ENCODE peak calls at places on chromosomes 6 and 20, in eight cellular contexts. One of them, this sample, is unnamed.

GRCh38 chr6:99603421-99604160 is 3.0 kb upstream of the PRDM13 start:
- DNase-seq in left lung: no peak
- DNase-seq in transverse colon: no peak
- DNase-seq in pancreas: no peak
- DNase-seq in HCT116: no peak
- DNase-seq in SJSA1: no peak
- DNase-seq in H1: peak; percentile 89
- DNase-seq in colonic mucosa: no peak
- DNase-seq in this sample: no peak

GRCh38 chr20:24163501-24163900 is 174.9 kb upstream of the GGTLC1 start:
- DNase-seq in HCT116: no peak
- DNase-seq in pancreas: no peak
- DNase-seq in left lung: no peak
- DNase-seq in SJSA1: no peak
- DNase-seq in transverse colon: no peak
- DNase-seq in H1: no peak
- DNase-seq in colonic mucosa: no peak
- DNase-seq in this sample: no peak

GRCh38 chr6:63883597-63883996 is 248.0 kb downstream of the PHF3 start:
- DNase-seq in HCT116: no peak
- DNase-seq in SJSA1: no peak
- DNase-seq in H1: no peak
- DNase-seq in left lung: no peak
- DNase-seq in transverse colon: no peak
- DNase-seq in pancreas: no peak
- DNase-seq in colonic mucosa: no peak
- DNase-seq in this sample: no peak

GRCh38 chr20:24805456-24806233 is 143.4 kb upstream of the CST7 start:
- DNase-seq in pancreas: no peak
- DNase-seq in SJSA1: no peak
- DNase-seq in colonic mucosa: no peak
- DNase-seq in left lung: peak; percentile 54
- DNase-seq in HCT116: no peak
- DNase-seq in H1: no peak
- DNase-seq in transverse colon: no peak
- DNase-seq in this sample: no peak

GRCh38 chr6:36444470-36444869 is 1.7 kb downstream of the KCTD20 start:
- DNase-seq in H1: no peak
- DNase-seq in SJSA1: no peak
- DNase-seq in pancreas: no peak
- DNase-seq in transverse colon: no peak
- DNase-seq in HCT116: no peak
- DNase-seq in left lung: no peak
- DNase-seq in colonic mucosa: no peak
- DNase-seq in this sample: no peak

GRCh38 chr6:56838016-56838555 is 116.8 kb upstream of the BEND6 start:
- DNase-seq in transverse colon: no peak
- DNase-seq in H1: no peak
- DNase-seq in colonic mucosa: no peak
- DNase-seq in left lung: no peak
- DNase-seq in HCT116: no peak
- DNase-seq in SJSA1: no peak
- DNase-seq in pancreas: no peak
- DNase-seq in this sample: no peak

GRCh38 chr6:81996414-81996813 is 243.9 kb upstream of the TENT5A start:
- DNase-seq in colonic mucosa: no peak
- DNase-seq in SJSA1: no peak
- DNase-seq in HCT116: no peak
- DNase-seq in pancreas: no peak
- DNase-seq in left lung: no peak
- DNase-seq in H1: no peak
- DNase-seq in transverse colon: no peak
- DNase-seq in this sample: no peak

GRCh38 chr6:105484238-105485161 is 81.6 kb upstream of the PREP start:
- DNase-seq in pancreas: no peak
- DNase-seq in HCT116: peak; percentile 42
- DNase-seq in SJSA1: no peak
- DNase-seq in colonic mucosa: no peak
- DNase-seq in transverse colon: no peak
- DNase-seq in left lung: no peak
- DNase-seq in H1: no peak
- DNase-seq in this sample: no peak

GRCh38 chr20:39880890-39881289 is 808.1 kb downstream of the MAFB start:
- DNase-seq in colonic mucosa: no peak
- DNase-seq in left lung: no peak
- DNase-seq in H1: no peak
- DNase-seq in transverse colon: no peak
- DNase-seq in pancreas: no peak
- DNase-seq in HCT116: no peak
- DNase-seq in SJSA1: no peak
- DNase-seq in this sample: no peak

GRCh38 chr6:134932121-134932520 is 17.8 kb downstream of the ALDH8A1 start:
- DNase-seq in left lung: no peak
- DNase-seq in H1: no peak
- DNase-seq in colonic mucosa: no peak
- DNase-seq in pancreas: no peak
- DNase-seq in HCT116: no peak
- DNase-seq in transverse colon: no peak
- DNase-seq in SJSA1: no peak
- DNase-seq in this sample: no peak

DNA sequence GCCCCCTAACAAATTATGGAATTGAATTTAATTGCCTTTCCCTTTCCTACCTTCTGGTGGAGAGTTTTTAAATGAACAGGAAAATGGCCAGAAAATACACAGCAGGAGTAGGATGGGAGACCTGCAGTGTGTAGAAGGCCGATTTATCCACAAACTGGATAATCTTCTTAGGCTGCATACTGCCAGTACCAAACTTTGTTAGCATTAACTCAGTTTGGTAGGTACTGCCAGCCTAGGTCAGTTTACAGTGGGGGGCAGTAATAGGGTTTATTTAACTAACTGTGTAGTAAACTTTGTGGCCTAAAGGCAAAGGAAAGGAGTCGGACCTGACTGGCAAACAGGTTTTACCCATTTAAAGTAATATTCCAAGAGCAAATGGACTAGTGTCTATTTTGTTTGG is 4.6 kb downstream of the NCOA3 start:
- DNase-seq in pancreas: no peak
- DNase-seq in left lung: no peak
- DNase-seq in colonic mucosa: no peak
- DNase-seq in HCT116: no peak
- DNase-seq in transverse colon: no peak
- DNase-seq in SJSA1: no peak
- DNase-seq in H1: no peak
- DNase-seq in this sample: no peak
- H3K4me1 ChIP-seq in pancreas: no peaks in the 10 kb centered on the region
- H3K4me1 ChIP-seq in left lung: peaks cover 53% of the 10 kb centered on the region
- H3K4me1 ChIP-seq in colonic mucosa: no peaks in the 10 kb centered on the region
- H3K4me1 ChIP-seq in HCT116: peaks cover 9% of the 10 kb centered on the region
- H3K4me1 ChIP-seq in transverse colon: peaks cover 18% of the 10 kb centered on the region
- H3K4me1 ChIP-seq in SJSA1: peaks cover 5% of the 10 kb centered on the region
- H3K4me1 ChIP-seq in H1: no peaks in the 10 kb centered on the region
- H3K4me1 ChIP-seq in this sample: peaks cover 15% of the 10 kb centered on the region

GRCh38 chr6:73585566-73586415 is 65.0 kb upstream of the EEF1A1 start:
- DNase-seq in transverse colon: peak; percentile 47
- DNase-seq in colonic mucosa: peak; percentile 75
- DNase-seq in SJSA1: peak; percentile 86
- DNase-seq in pancreas: peak; percentile 25
- DNase-seq in HCT116: peak; percentile 72
- DNase-seq in H1: no peak
- DNase-seq in left lung: no peak
- DNase-seq in this sample: peak; percentile 52
- H3K4me1 ChIP-seq in transverse colon: peaks cover 7% of the 10 kb centered on the region
- H3K4me1 ChIP-seq in colonic mucosa: no peaks in the 10 kb centered on the region
- H3K4me1 ChIP-seq in SJSA1: peaks cover 34% of the 10 kb centered on the region
- H3K4me1 ChIP-seq in pancreas: peaks cover 10% of the 10 kb centered on the region
- H3K4me1 ChIP-seq in HCT116: peaks cover 50% of the 10 kb centered on the region
- H3K4me1 ChIP-seq in H1: peaks cover 9% of the 10 kb centered on the region
- H3K4me1 ChIP-seq in left lung: peaks cover 36% of the 10 kb centered on the region
- H3K4me1 ChIP-seq in this sample: peaks cover 11% of the 10 kb centered on the region

GRCh38 chr6:148445620-148446019 is 103.0 kb downstream of the SASH1 start:
- DNase-seq in pancreas: no peak
- DNase-seq in left lung: no peak
- DNase-seq in colonic mucosa: no peak
- DNase-seq in SJSA1: peak; percentile 63
- DNase-seq in HCT116: no peak
- DNase-seq in H1: no peak
- DNase-seq in transverse colon: no peak
- DNase-seq in this sample: no peak

GRCh38 chr6:148446681-148447080 is 104.0 kb downstream of the SASH1 start:
- DNase-seq in pancreas: no peak
- DNase-seq in H1: no peak
- DNase-seq in SJSA1: no peak
- DNase-seq in colonic mucosa: no peak
- DNase-seq in HCT116: no peak
- DNase-seq in transverse colon: no peak
- DNase-seq in left lung: no peak
- DNase-seq in this sample: no peak

GRCh38 chr6:148447521-148448230 is 105.0 kb downstream of the SASH1 start:
- DNase-seq in colonic mucosa: no peak
- DNase-seq in H1: no peak
- DNase-seq in SJSA1: no peak
- DNase-seq in left lung: no peak
- DNase-seq in HCT116: no peak
- DNase-seq in pancreas: no peak
- DNase-seq in transverse colon: no peak
- DNase-seq in this sample: no peak

GRCh38 chr6:148443798-148444560 is 101.3 kb downstream of the SASH1 start:
- DNase-seq in HCT116: no peak
- DNase-seq in colonic mucosa: no peak
- DNase-seq in left lung: no peak
- DNase-seq in transverse colon: no peak
- DNase-seq in SJSA1: no peak
- DNase-seq in pancreas: no peak
- DNase-seq in H1: peak; percentile 47
- DNase-seq in this sample: no peak

DNA sequence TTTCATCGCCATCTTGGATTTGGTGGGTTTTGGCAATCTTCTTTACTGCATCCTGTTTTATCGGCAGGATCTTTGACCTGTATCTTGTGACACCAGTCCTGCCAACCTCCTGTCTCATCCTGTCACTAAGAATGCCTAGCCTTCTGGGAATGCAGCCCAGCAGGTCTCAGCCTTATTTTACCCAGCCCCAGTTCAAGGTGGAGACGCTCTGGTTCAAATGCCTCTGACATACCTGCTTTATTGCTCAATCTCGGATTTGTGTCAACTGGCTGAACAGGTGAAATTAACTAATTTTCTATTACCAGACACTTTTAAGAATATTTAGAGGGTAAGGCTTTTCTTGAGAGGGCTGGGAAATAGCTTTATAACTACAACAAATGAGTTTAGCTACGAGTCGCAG is 102.5 kb downstream of the SASH1 start:
- DNase-seq in H1: no peak
- DNase-seq in transverse colon: no peak
- DNase-seq in HCT116: no peak
- DNase-seq in colonic mucosa: no peak
- DNase-seq in SJSA1: no peak
- DNase-seq in pancreas: no peak
- DNase-seq in left lung: no peak
- DNase-seq in this sample: no peak
- H3K4me1 ChIP-seq in H1: peaks cover 19% of the 10 kb centered on the region
- H3K4me1 ChIP-seq in transverse colon: no peaks in the 10 kb centered on the region
- H3K4me1 ChIP-seq in HCT116: peaks cover 18% of the 10 kb centered on the region
- H3K4me1 ChIP-seq in colonic mucosa: no peaks in the 10 kb centered on the region
- H3K4me1 ChIP-seq in SJSA1: peaks cover 56% of the 10 kb centered on the region
- H3K4me1 ChIP-seq in pancreas: no peaks in the 10 kb centered on the region
- H3K4me1 ChIP-seq in left lung: peaks cover 32% of the 10 kb centered on the region
- H3K4me1 ChIP-seq in this sample: no peaks in the 10 kb centered on the region

GRCh38 chr6:143744593-143745151 is 66.9 kb downstream of the PHACTR2 start:
- DNase-seq in pancreas: no peak
- DNase-seq in colonic mucosa: peak; percentile 62
- DNase-seq in H1: no peak
- DNase-seq in HCT116: peak; percentile 10
- DNase-seq in SJSA1: no peak
- DNase-seq in left lung: no peak
- DNase-seq in transverse colon: peak; percentile 53
- DNase-seq in this sample: no peak

GRCh38 chr6:143747347-143747842 is 69.6 kb downstream of the PHACTR2 start:
- DNase-seq in pancreas: no peak
- DNase-seq in H1: no peak
- DNase-seq in left lung: no peak
- DNase-seq in transverse colon: no peak
- DNase-seq in HCT116: no peak
- DNase-seq in colonic mucosa: peak; percentile 38
- DNase-seq in SJSA1: no peak
- DNase-seq in this sample: no peak

GRCh38 chr6:143743256-143744166 is 65.7 kb downstream of the PHACTR2 start:
- DNase-seq in colonic mucosa: peak; percentile 46
- DNase-seq in H1: no peak
- DNase-seq in left lung: no peak
- DNase-seq in pancreas: no peak
- DNase-seq in SJSA1: peak; percentile 74
- DNase-seq in transverse colon: peak; percentile 42
- DNase-seq in HCT116: no peak
- DNase-seq in this sample: no peak

GRCh38 chr6:143746202-143747119 is 68.7 kb downstream of the PHACTR2 start:
- DNase-seq in HCT116: no peak
- DNase-seq in transverse colon: no peak
- DNase-seq in left lung: no peak
- DNase-seq in pancreas: no peak
- DNase-seq in SJSA1: no peak
- DNase-seq in H1: peak; percentile 73
- DNase-seq in colonic mucosa: peak; percentile 41
- DNase-seq in this sample: no peak

DNA sequence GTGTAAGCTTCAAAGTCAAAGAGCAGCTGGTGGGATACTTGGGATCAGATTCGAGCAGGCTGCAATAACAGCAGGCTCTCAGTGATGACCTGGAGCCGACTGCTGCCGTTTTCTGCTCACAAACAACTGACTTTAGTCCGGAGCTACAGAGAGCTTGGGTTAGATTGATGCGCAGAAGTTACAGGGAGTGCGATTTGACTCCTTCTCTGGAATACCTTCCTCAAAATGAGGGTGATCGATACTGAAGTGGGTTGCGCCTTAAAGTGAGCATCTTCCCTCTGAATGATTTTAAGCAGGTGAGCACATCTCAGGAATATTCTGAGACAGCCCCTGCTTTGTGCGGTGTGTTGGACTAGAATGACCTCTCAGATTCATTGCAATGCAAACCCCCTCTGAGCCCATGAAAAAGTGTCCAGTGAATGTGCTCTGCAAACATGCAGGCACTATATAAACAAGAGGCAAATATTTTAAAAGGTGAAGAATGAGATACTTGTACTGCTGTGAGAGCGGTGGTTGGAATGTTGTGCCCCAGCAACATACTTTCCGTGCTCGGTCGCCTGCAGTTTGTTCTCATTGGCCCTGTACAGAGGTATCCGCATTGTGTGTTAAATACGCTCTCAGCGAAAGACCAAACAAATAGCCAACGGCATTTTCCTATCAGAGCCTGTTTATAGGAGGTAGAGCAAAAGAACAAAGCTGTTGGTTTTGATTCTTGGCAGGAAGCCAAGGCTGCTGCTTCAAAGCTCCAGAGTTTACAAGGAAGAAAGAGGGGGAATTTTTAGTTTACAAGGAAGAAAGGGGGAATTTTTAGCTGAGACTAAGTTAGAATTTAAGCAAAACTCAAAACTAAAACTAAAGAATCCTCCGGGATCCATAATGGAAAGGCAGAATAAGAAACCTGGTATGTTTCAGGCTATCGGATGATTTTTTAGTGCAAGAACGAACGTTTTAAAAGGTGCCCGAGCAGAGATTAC is 67.7 kb downstream of the PHACTR2 start:
- DNase-seq in left lung: peak; percentile 65
- DNase-seq in pancreas: peak; percentile 49
- DNase-seq in SJSA1: peak; percentile 93
- DNase-seq in H1: no peak
- DNase-seq in colonic mucosa: peak; percentile 77
- DNase-seq in HCT116: peak; percentile 15
- DNase-seq in transverse colon: peak; percentile 62
- DNase-seq in this sample: no peak
- H3K4me1 ChIP-seq in left lung: peaks cover 60% of the 10 kb centered on the region
- H3K4me1 ChIP-seq in pancreas: peaks cover 10% of the 10 kb centered on the region
- H3K4me1 ChIP-seq in SJSA1: peaks cover 51% of the 10 kb centered on the region
- H3K4me1 ChIP-seq in H1: peaks cover 49% of the 10 kb centered on the region
- H3K4me1 ChIP-seq in colonic mucosa: peaks cover 19% of the 10 kb centered on the region
- H3K4me1 ChIP-seq in HCT116: peaks cover 30% of the 10 kb centered on the region
- H3K4me1 ChIP-seq in transverse colon: peaks cover 18% of the 10 kb centered on the region
- H3K4me1 ChIP-seq in this sample: peaks cover 6% of the 10 kb centered on the region